ENCODE peak calls at places on chromosomes 1 and 21, in ten cellular contexts. F is transverse colon; G is GM06990; U is fibroblast of the aortic adventitia; C is astrocyte of the spinal cord; B is fibroblast of pulmonary artery; Y is H9; N is heart left ventricle; I is fibroblast of mammary gland; E is CD8-positive, alpha-beta T cell. K is an unnamed sample.

GRCh38 chr1:237394263-237394662 is 352.3 kb downstream of the RYR2 start:
- DNase-seq in F (no peak), G (no peak), U (no peak), C (no peak), B (no peak), Y (no peak), N (no peak), I (no peak), E (no peak), K (no peak)

GRCh38 chr1:149846600-149847466 is 52.5 kb upstream of the BOLA1 start:
- DNase-seq in F (no peak), G (no peak), U (no peak), C (no peak), B (no peak), Y (no peak), N (no peak), I (no peak), E (no peak), K (no peak)

GRCh38 chr1:93079685-93080141 is 630 bp downstream of the MTF2 start:
- DNase-seq in F (peak), G (peak), U (peak), C (no peak), B (no peak), Y (peak), N (no peak), I (no peak), E (peak), K (no peak)

GRCh38 chr1:94864821-94865220 is 44.7 kb downstream of the SLC44A3 start:
- DNase-seq in F (no peak), G (no peak), U (no peak), C (peak), B (peak), Y (no peak), N (no peak), I (peak), E (no peak), K (no peak)

GRCh38 chr1:247077234-247077633 is 1.4 kb downstream of the ZNF670 start:
- DNase-seq in F (no peak), G (no peak), U (peak), C (no peak), B (peak), Y (no peak), N (no peak), I (peak), E (no peak), K (no peak)

GRCh38 chr1:13965770-13966398 is 265.9 kb downstream of the PRDM2 start:
- DNase-seq in F (peak), G (no peak), U (peak), C (peak), B (peak), Y (peak), N (no peak), I (peak), E (no peak), K (no peak)

GRCh38 chr21:46425566-46425965 is 33.1 kb upstream of the DIP2A start:
- DNase-seq in F (no peak), G (no peak), U (no peak), C (no peak), B (no peak), Y (no peak), N (peak), I (no peak), E (peak), K (no peak)

GRCh38 chr1:2412773-2413494 is 570 bp upstream of the PEX10 start:
- DNase-seq in F (peak), G (peak), U (peak), C (no peak), B (peak), Y (no peak), N (peak), I (peak), E (no peak), K (no peak)

GRCh38 chr1:167227934-167228378 is 7.3 kb downstream of the POU2F1 start:
- DNase-seq in F (no peak), G (no peak), U (no peak), C (no peak), B (peak), Y (no peak), N (no peak), I (no peak), E (no peak), K (no peak)

GRCh38 chr1:119874186-119874585 is 22.1 kb downstream of the ADAM30 start:
- DNase-seq in F (no peak), G (no peak), U (no peak), C (no peak), B (no peak), Y (no peak), N (no peak), I (no peak), E (no peak), K (no peak)

GRCh38 chr1:173568483-173568882 is 34.4 kb downstream of the SLC9C2 start:
- DNase-seq in F (no peak), G (no peak), U (no peak), C (no peak), B (no peak), Y (no peak), N (no peak), I (no peak), E (no peak), K (no peak)
- TF ChIP-seq CTCF in F (no peak), G (no peak), U (no peak), C (no peak), B (no peak), Y (no peak), N (no peak), I (no peak), E (no peak), K (no peak)

GRCh38 chr1:27755865-27756264 is 17.2 kb upstream of the STX12 start:
- DNase-seq in F (no peak), G (no peak), U (no peak), C (no peak), B (no peak), Y (no peak), N (no peak), I (no peak), E (no peak), K (no peak)
- TF ChIP-seq CTCF in F (no peak), G (no peak), U (no peak), C (no peak), B (no peak), Y (no peak), N (no peak), I (no peak), E (no peak), K (no peak)

GRCh38 chr1:58065520-58065919 is 481.0 kb downstream of the OMA1 start:
- DNase-seq in F (no peak), G (no peak), U (no peak), C (no peak), B (no peak), Y (peak), N (no peak), I (no peak), E (no peak), K (no peak)
- TF ChIP-seq CTCF in F (no peak), G (peak), U (no peak), C (no peak), B (no peak), Y (peak), N (no peak), I (no peak), E (no peak), K (peak)

GRCh38 chr1:37175666-37176215 is 141.4 kb upstream of the GRIK3 start:
- DNase-seq in F (no peak), G (no peak), U (no peak), C (no peak), B (no peak), Y (no peak), N (no peak), I (no peak), E (no peak), K (no peak)

GRCh38 chr1:37171651-37172050 is 137.3 kb upstream of the GRIK3 start:
- DNase-seq in F (no peak), G (no peak), U (no peak), C (no peak), B (no peak), Y (no peak), N (no peak), I (no peak), E (no peak), K (no peak)

GRCh38 chr1:37176269-37176668 is 142.0 kb upstream of the GRIK3 start:
- DNase-seq in F (no peak), G (no peak), U (no peak), C (no peak), B (no peak), Y (no peak), N (no peak), I (no peak), E (no peak), K (no peak)

GRCh38 chr1:37174876-37175275 is 140.6 kb upstream of the GRIK3 start:
- DNase-seq in F (no peak), G (no peak), U (no peak), C (no peak), B (no peak), Y (no peak), N (no peak), I (no peak), E (no peak), K (no peak)

GRCh38 chr1:37177230-37177864 is 143.0 kb upstream of the GRIK3 start:
- DNase-seq in F (peak), G (no peak), U (no peak), C (no peak), B (peak), Y (peak), N (no peak), I (peak), E (no peak), K (no peak)
- TF ChIP-seq CTCF in F (peak), G (peak), U (no peak), C (peak), B (peak), Y (peak), N (no peak), I (peak), E (no peak), K (peak)

DNA sequence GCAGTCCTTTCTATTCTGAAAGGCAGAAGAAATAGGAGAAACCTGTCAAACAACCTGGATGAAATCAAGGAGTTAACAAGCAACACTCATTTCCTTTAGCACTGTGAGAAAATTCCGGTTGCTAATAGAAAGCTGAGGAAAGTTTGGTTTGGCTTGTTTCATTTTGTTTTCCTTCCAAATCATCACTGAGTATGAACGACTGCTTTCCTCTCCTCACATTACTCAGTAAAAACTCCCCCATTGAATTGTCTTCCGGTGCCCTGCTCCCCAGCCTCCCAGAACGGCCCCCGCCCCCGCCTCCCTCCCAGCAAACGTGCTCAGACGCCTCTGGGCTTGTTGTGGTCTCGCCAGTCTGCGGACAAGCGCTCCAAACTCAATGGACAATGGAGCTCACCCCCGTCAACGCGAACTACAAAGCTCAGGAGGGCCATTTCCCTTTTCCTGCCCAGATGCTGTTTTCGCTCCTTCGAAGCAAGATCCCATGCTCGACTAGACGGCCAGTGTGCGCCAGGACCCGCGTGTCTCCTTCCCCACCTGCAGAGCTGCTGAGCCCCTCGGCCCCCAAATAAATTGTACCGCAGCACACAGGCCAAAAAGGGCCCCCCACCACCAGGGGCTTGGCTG is 747 bp downstream of the STX6 start:
- DNase-seq in F (peak), G (peak), U (peak), C (peak), B (peak), Y (peak), N (peak), I (peak), E (peak), K (no peak)
- TF ChIP-seq CTCF in F (no peak), G (no peak), U (no peak), C (no peak), B (no peak), Y (no peak), N (no peak), I (no peak), E (no peak), K (no peak)

DNA sequence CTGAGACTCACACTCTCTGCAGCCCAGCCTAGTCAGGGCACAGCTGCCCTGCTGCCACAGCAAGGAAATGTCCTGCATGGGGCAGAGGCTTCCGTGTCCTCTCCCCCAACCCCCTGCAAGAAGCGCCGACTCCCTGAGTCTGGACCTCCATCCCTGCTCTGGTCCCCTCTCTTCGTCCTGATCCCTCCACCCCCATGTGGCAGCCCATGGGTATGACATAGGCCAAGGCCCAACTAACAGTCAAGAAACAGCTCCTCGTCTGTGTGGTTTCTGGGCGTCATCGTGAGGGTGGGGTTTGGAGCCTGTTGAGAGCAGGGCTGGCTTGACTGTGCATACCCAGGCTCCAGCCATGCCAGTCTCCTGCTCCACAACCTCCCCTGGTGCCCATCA is 19.5 kb downstream of the FAAH start:
- DNase-seq in F (no peak), G (no peak), U (no peak), C (no peak), B (no peak), Y (peak), N (no peak), I (no peak), E (peak), K (no peak)
- TF ChIP-seq CTCF in F (no peak), G (peak), U (peak), C (peak), B (peak), Y (peak), N (no peak), I (peak), E (no peak), K (peak)

GRCh38 chr1:152543808-152544207 is 22.8 kb downstream of the LCE3E start:
- DNase-seq in F (no peak), G (no peak), U (no peak), C (no peak), B (no peak), Y (no peak), N (no peak), I (no peak), E (no peak), K (no peak)
- TF ChIP-seq CTCF in F (no peak), G (peak), U (peak), C (no peak), B (no peak), Y (no peak), N (no peak), I (no peak), E (no peak), K (no peak)

K was measured in D721Med.